ENCODE peak calls at places on chromosomes 6 and 20, in eight cellular contexts. T is body of pancreas, M is cardiac muscle cell, W is left ventricle myocardium inferior, I is mesendoderm, Q is GM23338, J is GM23248, E is fibroblast of lung. G is an unnamed sample.

GRCh38 chr20:63697357-63697867 is 960 bp downstream of the TNFRSF6B start:
- DNase-seq in T (peak; percentile 20), I (no peak), W (peak; percentile 13), E (no peak), J (no peak), Q (no peak), M (no peak), G (no peak)

GRCh38 chr20:10516529-10516928 is 81.4 kb downstream of the SLX4IP start:
- DNase-seq in T (no peak), I (no peak), J (no peak), M (no peak), Q (no peak), W (no peak), E (no peak), G (no peak)

GRCh38 chr6:169568314-169569087 is 133.3 kb downstream of the WDR27 start:
- DNase-seq in W (no peak), J (no peak), M (no peak), I (no peak), Q (no peak), T (no peak), E (no peak), G (no peak)

GRCh38 chr6:56073315-56073714 is 174.1 kb downstream of the COL21A1 start:
- DNase-seq in I (no peak), J (peak; percentile 74), W (no peak), T (no peak), E (no peak), Q (no peak), M (no peak), G (no peak)

GRCh38 chr6:48183816-48184215 is 72.8 kb upstream of the PTCHD4 start:
- DNase-seq in I (no peak), W (no peak), J (no peak), M (no peak), T (no peak), Q (no peak), E (peak; percentile 11), G (no peak)

GRCh38 chr6:129893513-129894098 is 32.5 kb upstream of the TMEM244 start:
- DNase-seq in Q (no peak), E (peak; percentile 38), J (peak; percentile 53), W (no peak), T (no peak), I (peak; percentile 8), M (no peak), G (no peak)

GRCh38 chr20:32582659-32583580 is 2.2 kb downstream of the NOL4L start:
- DNase-seq in M (peak; percentile 83), T (peak; percentile 21), E (peak; percentile 27), Q (peak; percentile 82), W (peak; percentile 25), J (peak; percentile 48), I (peak; percentile 53), G (peak; percentile 70)

GRCh38 chr6:100456881-100457220 is 7.9 kb downstream of the SIM1 start:
- DNase-seq in I (no peak), J (no peak), T (no peak), E (no peak), Q (no peak), M (no peak), W (no peak), G (no peak)

GRCh38 chr20:49831022-49831769 is 18.6 kb downstream of the SLC9A8 start:
- DNase-seq in T (no peak), M (no peak), I (no peak), J (no peak), Q (no peak), W (no peak), E (peak; percentile 29), G (no peak)

GRCh38 chr6:150929403-150929802 is 63.9 kb downstream of the MTHFD1L start:
- DNase-seq in W (no peak), M (no peak), I (no peak), T (no peak), Q (no peak), J (no peak), E (no peak), G (no peak)

GRCh38 chr6:143940011-143940597 is 68.0 kb downstream of the PLAGL1 start:
- DNase-seq in M (peak; percentile 59), J (peak; percentile 59), Q (peak; percentile 78), T (peak; percentile 66), W (no peak), I (peak; percentile 72), E (peak; percentile 29), G (peak; percentile 72)

GRCh38 chr6:73525546-73526330 is 4.9 kb upstream of the EEF1A1 start:
- DNase-seq in W (no peak), T (no peak), M (no peak), Q (no peak), J (peak; percentile 62), E (no peak), I (no peak), G (no peak)

GRCh38 chr20:5400164-5400762 is 83.5 kb upstream of the PROKR2 start:
- DNase-seq in I (peak; percentile 43), J (peak; percentile 32), W (no peak), T (no peak), M (peak; percentile 77), Q (peak; percentile 69), E (peak; percentile 12), G (no peak)

GRCh38 chr20:46010491-46011405 is 2.0 kb downstream of the MMP9 start:
- DNase-seq in T (no peak), M (no peak), W (no peak), J (peak; percentile 25), I (no peak), E (no peak), Q (no peak), G (no peak)

GRCh38 chr20:4898845-4899244 is 102.5 kb downstream of the SLC23A2 start:
- DNase-seq in W (no peak), Q (no peak), T (no peak), M (no peak), J (no peak), E (no peak), I (no peak), G (no peak)

GRCh38 chr6:49787176-49787575 is at the start of gene PGK2:
- DNase-seq in W (no peak), E (no peak), T (no peak), Q (peak; percentile 88), J (no peak), M (no peak), I (peak; percentile 86), G (no peak)

GRCh38 chr6:5997420-5998093 is 9.2 kb downstream of the NRN1 start:
- DNase-seq in T (no peak), W (no peak), J (peak; percentile 79), E (no peak), M (no peak), Q (peak; percentile 70), I (peak; percentile 70), G (peak; percentile 40)

DNA sequence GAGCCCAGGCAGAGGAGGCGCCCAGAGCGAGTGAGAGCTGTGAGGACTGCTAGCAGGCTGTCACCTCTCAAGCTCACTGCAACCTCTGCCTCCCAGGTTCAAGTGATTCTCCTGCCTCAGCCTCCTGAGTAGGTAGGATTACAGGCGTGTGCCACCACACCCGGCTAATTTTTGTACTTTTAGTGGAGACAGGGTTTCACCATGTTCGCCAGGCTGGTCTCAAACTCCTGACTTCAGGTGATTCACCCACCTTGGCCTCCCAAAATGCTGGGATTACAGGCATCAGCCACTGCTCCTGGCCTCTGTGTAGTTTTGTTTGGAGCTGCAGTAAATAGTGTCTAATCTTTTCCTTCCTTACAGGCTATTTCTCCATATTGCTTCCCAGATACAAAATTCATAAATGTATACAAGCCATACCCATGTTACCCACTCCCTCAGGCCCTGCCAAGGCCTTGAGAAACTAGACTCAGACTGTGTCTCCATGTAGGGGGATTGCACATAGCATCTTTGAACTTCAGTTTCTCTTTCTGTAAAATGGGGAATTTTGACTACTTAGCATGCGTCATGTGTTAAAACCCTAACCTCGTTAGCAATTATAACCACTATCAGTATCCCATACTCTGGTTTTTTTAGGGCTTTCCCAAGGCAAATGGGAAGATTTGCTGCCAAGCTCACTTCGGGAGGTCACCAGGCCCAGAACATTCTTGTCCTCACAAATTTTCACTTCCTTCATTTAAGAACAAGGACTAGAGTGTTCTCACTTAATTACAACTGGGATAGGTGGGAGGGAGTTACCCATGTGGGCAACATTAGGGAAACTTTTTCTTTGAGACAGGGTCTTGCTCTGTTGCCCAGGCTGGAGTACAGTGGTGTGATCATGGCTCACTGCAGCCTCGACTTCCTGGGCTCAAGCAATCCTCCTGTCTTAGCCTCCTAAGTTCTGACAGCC is 67.3 kb upstream of the DDR1 start:
- DNase-seq in E (no peak), I (no peak), M (no peak), Q (no peak), W (no peak), J (no peak), T (no peak), G (no peak)
- H3K4me1 ChIP-seq in E (peaks cover 19% of the 10 kb centered on the region), I (peaks cover 8% of the 10 kb centered on the region), M (peaks cover 36% of the 10 kb centered on the region), Q (no peaks in the 10 kb centered on the region), W (peaks cover 34% of the 10 kb centered on the region), J (peaks cover 53% of the 10 kb centered on the region), T (peaks cover 14% of the 10 kb centered on the region), G (no peaks in the 10 kb centered on the region)

GRCh38 chr6:148272084-148272483 is 70.6 kb upstream of the SASH1 start:
- DNase-seq in T (no peak), W (no peak), J (peak; percentile 94), Q (no peak), I (peak; percentile 59), M (no peak), E (peak; percentile 88), G (no peak)

GRCh38 chr6:148269386-148269785 is 73.3 kb upstream of the SASH1 start:
- DNase-seq in M (no peak), W (no peak), E (no peak), J (no peak), I (no peak), Q (no peak), T (no peak), G (no peak)

GRCh38 chr6:148273962-148274752 is 68.5 kb upstream of the SASH1 start:
- DNase-seq in J (peak; percentile 50), T (no peak), I (no peak), M (no peak), W (no peak), Q (no peak), E (no peak), G (no peak)

GRCh38 chr6:148274809-148275208 is 67.8 kb upstream of the SASH1 start:
- DNase-seq in J (no peak), M (no peak), E (no peak), W (no peak), T (no peak), Q (no peak), I (no peak), G (no peak)

DNA sequence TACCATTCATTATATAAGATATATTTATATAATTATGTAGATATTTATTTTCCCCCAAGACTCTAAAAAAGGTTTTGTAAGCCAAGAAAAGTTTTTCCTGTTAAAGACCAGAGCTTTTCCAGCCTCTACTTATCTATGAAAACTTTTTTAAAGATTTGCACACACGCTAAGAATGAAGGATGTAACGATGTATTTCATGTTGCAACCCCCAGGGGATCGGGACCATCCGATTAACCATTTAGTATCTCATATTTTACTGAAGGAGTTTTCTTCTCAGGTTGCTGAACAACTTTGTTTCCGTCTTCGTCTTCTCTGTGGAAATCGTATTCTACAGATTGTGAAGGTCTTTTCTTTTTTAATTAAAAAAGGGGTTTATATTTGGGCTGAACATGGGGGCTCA is 70.0 kb upstream of the SASH1 start:
- DNase-seq in J (peak; percentile 43), T (no peak), M (no peak), I (no peak), W (no peak), Q (no peak), E (no peak), G (no peak)
- H3K4me3 ChIP-seq in J (peak overlapping the region; percentile 80), T (no peak overlapping the region), M (no peak overlapping the region), I (no peak overlapping the region), W (peak overlapping the region; percentile 42), Q (no peak overlapping the region), E (peak overlapping the region; percentile 12), G (no peak overlapping the region)

GRCh38 chr6:11425876-11426275 is 111.7 kb upstream of the TMEM170B start:
- DNase-seq in J (no peak), M (no peak), I (no peak), E (no peak), W (no peak), T (no peak), Q (no peak), G (no peak)
- H3K4me1 ChIP-seq in J (peaks cover 50% of the 10 kb centered on the region), M (no peaks in the 10 kb centered on the region), I (peaks cover 16% of the 10 kb centered on the region), E (peaks cover 16% of the 10 kb centered on the region), W (peaks cover 57% of the 10 kb centered on the region), T (no peaks in the 10 kb centered on the region), Q (peaks cover 23% of the 10 kb centered on the region), G (peaks cover 23% of the 10 kb centered on the region)

GRCh38 chr6:159234102-159234553 is 64.9 kb downstream of the FNDC1 start:
- DNase-seq in W (no peak), I (no peak), J (no peak), T (no peak), Q (peak; percentile 23), M (no peak), E (no peak), G (no peak)
- H3K4me3 ChIP-seq in W (peak overlapping the region; percentile 21), I (no peak overlapping the region), J (no peak overlapping the region), T (no peak overlapping the region), Q (peak overlapping the region; percentile 66), M (no peak overlapping the region), E (no peak overlapping the region), G (no peak overlapping the region)